ENCODE peak calls at places on chromosome 18, in five cellular contexts. F, Y, Q, P and N are unnamed samples.

GRCh38 chr18:32353257-32353656 is 117.4 kb downstream of the GAREM1 start:
- DNase-seq in F (no peak), Q (no peak), Y (no peak), P (no peak), N (no peak)

GRCh38 chr18:48902023-48902855 is 48.5 kb downstream of the SMAD7 start:
- DNase-seq in F (no peak), Q (peak), P (peak), Y (no peak), N (peak)

GRCh38 chr18:5534845-5535244 is 9.0 kb downstream of the EPB41L3 start:
- DNase-seq in Q (no peak), F (no peak), Y (no peak), P (peak), N (no peak)

GRCh38 chr18:63178526-63178880 is 141.1 kb downstream of the BCL2 start:
- DNase-seq in F (no peak), P (no peak), Q (no peak), Y (no peak), N (no peak)

GRCh38 chr18:58635891-58636290 is 7.0 kb upstream of the ALPK2 start:
- DNase-seq in F (no peak), Y (no peak), P (peak), Q (peak), N (no peak)

GRCh38 chr18:8696749-8697211 is 8.6 kb upstream of the MTCL1 start:
- DNase-seq in Q (peak), Y (peak), F (peak), P (peak), N (no peak)

GRCh38 chr18:37258819-37259218 is 306.8 kb downstream of the CELF4 start:
- DNase-seq in Y (no peak), P (no peak), Q (no peak), F (no peak), N (no peak)

GRCh38 chr18:32298289-32298688 is 108.5 kb downstream of the MEP1B start:
- DNase-seq in Q (peak), P (no peak), Y (no peak), F (no peak), N (no peak)

GRCh38 chr18:67705748-67706147 is 189.2 kb upstream of the DSEL start:
- DNase-seq in P (peak), Q (peak), Y (no peak), F (no peak), N (no peak)

GRCh38 chr18:37965572-37965970 is 400.0 kb upstream of the CELF4 start:
- DNase-seq in Y (no peak), Q (no peak), F (no peak), P (no peak), N (no peak)

GRCh38 chr18:37764526-37764925 is 198.9 kb upstream of the CELF4 start:
- DNase-seq in F (no peak), Q (no peak), Y (no peak), P (no peak), N (no peak)

GRCh38 chr18:11570770-11571169 is 38.6 kb upstream of the SLC35G4 start:
- DNase-seq in Q (peak), F (no peak), Y (no peak), P (no peak), N (no peak)

GRCh38 chr18:13470555-13471494 is 252.3 kb downstream of the LDLRAD4 start:
- DNase-seq in P (no peak), Q (no peak), F (no peak), Y (no peak), N (no peak)

GRCh38 chr18:23864620-23865019 is 149.9 kb upstream of the TTC39C start:
- DNase-seq in F (no peak), Y (no peak), P (peak), Q (no peak), N (no peak)

GRCh38 chr18:44758821-44759624 is 78.3 kb downstream of the SETBP1 start:
- DNase-seq in P (no peak), Q (no peak), Y (no peak), F (peak), N (no peak)

GRCh38 chr18:3093624-3094354 is 80.8 kb upstream of the LPIN2 start:
- DNase-seq in F (no peak), Q (no peak), P (no peak), Y (no peak), N (no peak)

GRCh38 chr18:79568543-79569205 is 110.9 kb upstream of the CTDP1 start:
- DNase-seq in F (no peak), Y (no peak), Q (no peak), P (no peak), N (no peak)

GRCh38 chr18:34122724-34123334 is 101.9 kb downstream of the NOL4 start:
- DNase-seq in Y (no peak), P (peak), F (no peak), Q (peak), N (no peak)

GRCh38 chr18:79200546-79201268 is 131.5 kb downstream of the ATP9B start:
- DNase-seq in Q (peak), P (peak), F (no peak), Y (no peak), N (peak)

GRCh38 chr18:614193-614592 is 17.4 kb downstream of the CLUL1 start:
- DNase-seq in P (no peak), F (no peak), Y (no peak), Q (no peak), N (no peak)

GRCh38 chr18:47287911-47288635 is 36.6 kb upstream of the SKOR2 start:
- DNase-seq in Y (no peak), Q (no peak), P (peak), F (no peak), N (no peak)